ENCODE peak calls at places on chromosomes 13 and 19, in four cellular contexts. N is choroid plexus epithelial cell, Z is NCI-H446, Q is T-helper 2 cell. O is an unnamed sample.

GRCh38 chr13:30818323-30818960 is 83.1 kb downstream of the ALOX5AP start:
- DNase-seq in N (peak), Z (no peak), Q (no peak), O (no peak)

GRCh38 chr19:1524206-1524971 is 512 bp downstream of the PLK5 start:
- DNase-seq in N (no peak), Z (no peak), Q (no peak), O (no peak)

GRCh38 chr19:31223805-31224534 is 125.3 kb downstream of the TSHZ3 start:
- DNase-seq in N (peak), Z (no peak), Q (no peak), O (no peak)

GRCh38 chr19:56660381-56661105 is 11.0 kb downstream of the ZNF835 start:
- DNase-seq in N (no peak), Z (no peak), Q (no peak), O (no peak)

GRCh38 chr13:53445682-53446081 is 417.1 kb downstream of the OLFM4 start:
- DNase-seq in N (no peak), Z (peak), Q (no peak), O (no peak)

GRCh38 chr19:6801397-6802086 is 29.0 kb downstream of the VAV1 start:
- DNase-seq in N (peak), Z (no peak), Q (peak), O (no peak)

GRCh38 chr19:43429395-43429794 is 14.7 kb downstream of the TEX101 start:
- DNase-seq in N (no peak), Z (no peak), Q (no peak), O (no peak)

GRCh38 chr13:44402902-44403719 is 29.5 kb downstream of the SERP2 start:
- DNase-seq in N (no peak), Z (no peak), Q (no peak), O (no peak)

GRCh38 chr13:30034448-30034795 is 184.0 kb upstream of the UBL3 start:
- DNase-seq in N (no peak), Z (no peak), Q (no peak), O (no peak)

GRCh38 chr13:21233086-21233485 is 56.6 kb downstream of the MRPL57 start:
- DNase-seq in N (no peak), Z (no peak), Q (peak), O (no peak)

GRCh38 chr19:47598407-47599349 is 10.3 kb upstream of the BICRA start:
- DNase-seq in N (peak), Z (no peak), Q (no peak), O (no peak)

GRCh38 chr19:48613852-48614435 is 932 bp downstream of the FAM83E start:
- DNase-seq in N (no peak), Z (no peak), Q (no peak), O (no peak)

GRCh38 chr13:51834581-51835158 is 10.3 kb downstream of the TMEM272 start:
- DNase-seq in N (no peak), Z (peak), Q (no peak), O (peak)

O was measured in DMS 273 treated with DMSO at 0.1 percent for 48 hours.